ENCODE peak calls at places on chromosomes 13 and 19, in five cellular contexts. V is H1, X is H9, L is neuronal stem cell, S is mesenchymal stem cell. D is an unnamed sample. For H3K4me1, the result is how much of the 10 kb centered on the place peaks cover.

GRCh38 chr19:19900574-19901444 is at the start of gene ZNF93:
- DNase-seq in V (peak), X (peak), L (peak), S (peak), D (peak)

GRCh38 chr13:25171517-25172302 is at the start of gene AMER2:
- DNase-seq in V (no peak), X (no peak), L (peak), S (peak), D (peak)

GRCh38 chr13:110444226-110444653 is 117.3 kb downstream of the RAB20 start:
- DNase-seq in V (no peak), X (no peak), L (no peak), S (peak), D (no peak)

GRCh38 chr13:100789481-100789880 is 114.9 kb upstream of the TMTC4 start:
- DNase-seq in V (no peak), X (no peak), L (no peak), S (peak), D (no peak)

GRCh38 chr13:79447741-79448140 is 33.2 kb upstream of the NDFIP2 start:
- DNase-seq in V (no peak), X (no peak), L (no peak), S (no peak), D (peak)

GRCh38 chr13:109145631-109146030 is 516.2 kb downstream of the MYO16 start:
- DNase-seq in V (no peak), X (no peak), L (peak), S (peak), D (peak)

GRCh38 chr19:39919976-39920375 is 14.5 kb downstream of the FCGBP start:
- DNase-seq in V (no peak), X (no peak), L (no peak), S (no peak), D (peak)

GRCh38 chr19:41957161-41957837 is 1.8 kb downstream of the RABAC1 start:
- DNase-seq in V (no peak), X (no peak), L (no peak), S (no peak), D (no peak)

GRCh38 chr13:103395140-103395539 is 328.9 kb upstream of the SLC10A2 start:
- DNase-seq in V (no peak), X (no peak), L (no peak), S (no peak), D (no peak)

GRCh38 chr19:18660051-18660910 is 23.2 kb upstream of the CRTC1 start:
- DNase-seq in V (no peak), X (no peak), L (no peak), S (peak), D (no peak)

GRCh38 chr13:40233731-40234195 is 432.7 kb downstream of the FOXO1 start:
- DNase-seq in V (no peak), X (no peak), L (no peak), S (no peak), D (no peak)

GRCh38 chr13:44305845-44306244 is 67.8 kb upstream of the SERP2 start:
- DNase-seq in V (no peak), X (no peak), L (peak), S (peak), D (peak)

GRCh38 chr13:39490136-39490535 is 112.9 kb downstream of the LHFPL6 start:
- DNase-seq in V (no peak), X (peak), L (peak), S (no peak), D (peak)

GRCh38 chr13:92187378-92187989 is 789.1 kb downstream of the GPC5 start:
- DNase-seq in V (no peak), X (no peak), L (peak), S (peak), D (peak)

GRCh38 chr13:85512421-85512820 is 286.8 kb downstream of the SLITRK6 start:
- DNase-seq in V (no peak), X (no peak), L (no peak), S (no peak), D (no peak)

GRCh38 chr19:32287811-32288227 is 57.6 kb upstream of the ZNF507 start:
- DNase-seq in V (peak), X (peak), L (peak), S (peak), D (peak)

GRCh38 chr13:23960566-23961156 is 63.4 kb upstream of the C1QTNF9B start:
- DNase-seq in V (no peak), X (no peak), L (peak), S (peak), D (peak)

GRCh38 chr19:32642771-32643170 is 32.2 kb downstream of the ANKRD27 start:
- DNase-seq in V (no peak), X (no peak), L (no peak), S (no peak), D (no peak)

GRCh38 chr19:2095338-2095938 is 688 bp downstream of the MOB3A start:
- DNase-seq in V (no peak), X (no peak), L (no peak), S (peak), D (no peak)

GRCh38 chr13:62038214-62038613 is 622.6 kb upstream of the PCDH20 start:
- DNase-seq in V (no peak), X (no peak), L (no peak), S (no peak), D (no peak)

GRCh38 chr13:51451467-51452390 is 1.1 kb downstream of the INTS6 start:
- DNase-seq in V (peak), X (peak), L (peak), S (peak), D (peak)
- H2BK5ac ChIP-seq in V (peak), X (no peak), L (peak), S (peak), D (peak)

GRCh38 chr13:114146173-114146572 is 13.8 kb upstream of the RASA3 start:
- DNase-seq in V (no peak), X (no peak), L (no peak), S (no peak), D (no peak)

GRCh38 chr13:114145722-114146121 is 13.3 kb upstream of the RASA3 start:
- DNase-seq in V (no peak), X (no peak), L (no peak), S (no peak), D (no peak)

GRCh38 chr13:114145256-114145655 is 12.8 kb upstream of the RASA3 start:
- DNase-seq in V (no peak), X (no peak), L (no peak), S (no peak), D (no peak)

GRCh38 chr13:114143806-114144605 is 11.6 kb upstream of the RASA3 start:
- DNase-seq in V (no peak), X (peak), L (no peak), S (no peak), D (peak)

DNA sequence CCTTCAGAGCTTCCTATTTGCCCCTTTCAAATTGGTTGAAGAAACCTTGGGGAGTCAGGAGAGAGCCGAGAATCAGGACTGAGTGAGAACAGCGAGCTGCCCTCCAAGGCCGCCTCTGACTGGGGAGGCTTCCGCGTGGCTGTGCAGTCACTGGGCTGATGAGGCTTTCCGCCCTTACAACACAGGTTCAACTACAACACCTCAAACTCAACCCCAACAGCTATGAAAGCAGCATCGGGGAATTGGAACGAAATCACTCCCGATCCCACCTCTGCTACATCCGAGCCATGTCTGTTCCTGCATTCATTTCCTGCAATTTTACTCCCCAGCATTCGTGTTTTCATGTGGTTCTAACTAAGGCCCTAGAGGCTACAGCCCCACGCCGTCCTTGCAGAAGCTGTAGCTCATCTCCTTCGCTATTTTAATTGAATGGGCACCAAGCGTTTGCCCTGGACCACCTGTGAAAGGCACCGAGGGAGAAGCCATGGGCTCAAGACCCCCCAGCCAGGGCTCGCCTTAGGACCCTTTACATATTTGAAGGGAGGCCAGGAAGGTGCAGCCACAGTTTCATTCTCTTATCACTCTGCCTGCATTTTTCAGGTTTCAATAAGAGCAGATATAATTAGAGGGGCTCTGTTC is 12.3 kb upstream of the RASA3 start:
- DNase-seq in V (no peak), X (no peak), L (no peak), S (no peak), D (no peak)
- H3K4me1 ChIP-seq in V (under half), X (under half), L (under half), S (under half), D (under half)

GRCh38 chr19:30174357-30174645 is 197.9 kb upstream of the ZNF536 start:
- DNase-seq in V (no peak), X (no peak), L (no peak), S (no peak), D (no peak)

GRCh38 chr19:30175987-30176386 is 196.2 kb upstream of the ZNF536 start:
- DNase-seq in V (no peak), X (peak), L (no peak), S (no peak), D (no peak)

GRCh38 chr19:30180691-30181090 is 191.5 kb upstream of the ZNF536 start:
- DNase-seq in V (no peak), X (no peak), L (no peak), S (no peak), D (no peak)

GRCh38 chr19:30174791-30175190 is 197.4 kb upstream of the ZNF536 start:
- DNase-seq in V (no peak), X (no peak), L (no peak), S (no peak), D (no peak)

GRCh38 chr19:30178721-30179402 is 193.3 kb upstream of the ZNF536 start:
- DNase-seq in V (no peak), X (peak), L (no peak), S (no peak), D (no peak)
- H2BK5ac ChIP-seq in V (no peak), X (no peak), L (no peak), S (no peak), D (no peak)

GRCh38 chr13:46641274-46642081 is 88.5 kb downstream of the LRCH1 start:
- DNase-seq in V (no peak), X (no peak), L (no peak), S (peak), D (no peak)
- H3K4me1 ChIP-seq in V (under half), X (under half), L (under half), S (under half), D (under half)

GRCh38 chr19:45886427-45887310 is 728 bp upstream of the IRF2BP1 start:
- DNase-seq in V (no peak), X (peak), L (peak), S (peak), D (peak)

GRCh38 chr19:45889210-45889885 is 3.4 kb upstream of the IRF2BP1 start:
- DNase-seq in V (no peak), X (no peak), L (no peak), S (no peak), D (no peak)

GRCh38 chr19:45885556-45886426 is at the start of gene IRF2BP1:
- DNase-seq in V (no peak), X (peak), L (peak), S (peak), D (peak)

GRCh38 chr19:45884682-45885555 is 1.0 kb downstream of the IRF2BP1 start:
- DNase-seq in V (no peak), X (peak), L (no peak), S (no peak), D (peak)

DNA sequence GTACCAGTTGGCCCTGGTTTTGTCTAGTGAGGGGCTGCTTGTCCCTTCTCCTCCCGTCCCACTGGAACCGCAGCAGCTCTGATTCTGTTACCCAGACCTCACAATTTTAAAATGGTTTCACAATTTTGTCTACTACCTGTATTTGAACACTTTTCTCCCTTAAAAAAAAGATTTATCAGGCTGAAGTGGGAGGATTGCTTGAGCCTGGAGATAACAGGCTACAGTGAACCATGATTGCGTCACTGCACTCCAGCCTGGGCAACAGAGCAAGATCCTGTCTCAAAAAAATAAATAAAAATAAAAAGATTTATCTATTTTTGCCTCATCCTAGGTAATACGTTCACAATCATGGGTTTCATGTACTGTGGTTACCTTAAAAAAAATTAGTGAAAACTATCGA is 1.4 kb upstream of the IRF2BP1 start:
- DNase-seq in V (no peak), X (no peak), L (no peak), S (no peak), D (no peak)
- H2BK5ac ChIP-seq in V (peak), X (no peak), L (no peak), S (no peak), D (no peak)